ENCODE peak calls at places on chromosomes 7 and 10, in ten cellular contexts. U is iPS DF 6.9; A is AG10803; M is globus pallidus; E is GM12891; I is activated CD4-positive, CD25-positive, alpha-beta regulatory T cell; R is T-cell; K is activated CD8-positive, alpha-beta memory T cell treated with anti-CD3 and anti-CD28 coated beads for 48 hours; L is HT-29; Q is left ventricle myocardium superior. T is an unnamed sample.

GRCh38 chr7:32102432-32102851 is 32.2 kb upstream of the PDE1C start:
- DNase-seq in U (no peak), A (no peak), M (no peak), E (no peak), I (no peak), R (no peak), K (no peak), L (no peak), Q (peak), T (no peak)

GRCh38 chr10:10891437-10891836 is 126.2 kb upstream of the CELF2 start:
- DNase-seq in U (no peak), A (peak), M (no peak), E (no peak), I (no peak), R (no peak), K (no peak), L (no peak), Q (no peak), T (no peak)

GRCh38 chr7:82221152-82221674 is 222.4 kb downstream of the CACNA2D1 start:
- DNase-seq in U (no peak), A (no peak), M (no peak), E (no peak), I (no peak), R (no peak), K (no peak), L (no peak), Q (no peak), T (no peak)

GRCh38 chr7:14902589-14902963 is at the start of gene DGKB:
- DNase-seq in U (no peak), A (peak), M (peak), E (no peak), I (no peak), R (no peak), K (no peak), L (no peak), Q (peak), T (no peak)

GRCh38 chr7:1101580-1102431 is 13.9 kb downstream of the GPER1 start:
- DNase-seq in U (no peak), A (no peak), M (peak), E (no peak), I (no peak), R (no peak), K (no peak), L (no peak), Q (no peak), T (no peak)

GRCh38 chr7:132941905-132942304 is 140.0 kb downstream of the CHCHD3 start:
- DNase-seq in U (no peak), A (no peak), M (no peak), E (no peak), I (no peak), R (no peak), K (no peak), L (no peak), Q (no peak), T (no peak)

GRCh38 chr10:16816830-16817124 is 447 bp downstream of the RSU1 start:
- DNase-seq in U (no peak), A (peak), M (peak), E (no peak), I (no peak), R (no peak), K (no peak), L (no peak), Q (no peak), T (no peak)

GRCh38 chr10:87095241-87095945 is 387 bp downstream of the SHLD2 start:
- DNase-seq in U (no peak), A (peak), M (peak), E (peak), I (peak), R (peak), K (no peak), L (peak), Q (peak), T (peak)

GRCh38 chr10:28879875-28880381 is 202.6 kb downstream of the BAMBI start:
- DNase-seq in U (no peak), A (peak), M (no peak), E (no peak), I (no peak), R (no peak), K (no peak), L (no peak), Q (peak), T (no peak)

GRCh38 chr7:155568335-155568660 is 21.9 kb upstream of the CNPY1 start:
- DNase-seq in U (no peak), A (no peak), M (no peak), E (no peak), I (no peak), R (no peak), K (no peak), L (no peak), Q (no peak), T (no peak)

GRCh38 chr7:143882020-143882610 is 19.9 kb downstream of the TCAF1 start:
- DNase-seq in U (no peak), A (peak), M (peak), E (no peak), I (no peak), R (no peak), K (no peak), L (no peak), Q (peak), T (no peak)

GRCh38 chr7:85172530-85172941 is 14.3 kb downstream of the SEMA3D start:
- DNase-seq in U (no peak), A (peak), M (peak), E (no peak), I (no peak), R (no peak), K (no peak), L (no peak), Q (no peak), T (no peak)

GRCh38 chr7:26245150-26245549 is 43.6 kb downstream of the CBX3 start:
- DNase-seq in U (no peak), A (no peak), M (no peak), E (no peak), I (no peak), R (no peak), K (no peak), L (no peak), Q (no peak), T (no peak)

GRCh38 chr10:23910296-23910695 is 298.6 kb upstream of the KIAA1217 start:
- DNase-seq in U (no peak), A (no peak), M (no peak), E (no peak), I (no peak), R (no peak), K (no peak), L (no peak), Q (no peak), T (no peak)

GRCh38 chr10:89954787-89955566 is 253.6 kb downstream of the KIF20B start:
- DNase-seq in U (no peak), A (no peak), M (no peak), E (no peak), I (no peak), R (no peak), K (no peak), L (peak), Q (no peak), T (no peak)

GRCh38 chr7:115116773-115117715 is 195.2 kb downstream of the MDFIC start:
- DNase-seq in U (no peak), A (no peak), M (no peak), E (no peak), I (no peak), R (no peak), K (no peak), L (peak), Q (no peak), T (no peak)

GRCh38 chr7:68511281-68511680 is 1087.0 kb upstream of the AUTS2 start:
- DNase-seq in U (no peak), A (peak), M (peak), E (no peak), I (no peak), R (no peak), K (no peak), L (no peak), Q (no peak), T (no peak)

GRCh38 chr10:47062801-47063200 is 151.6 kb downstream of the PTPN20 start:
- DNase-seq in U (peak), A (peak), M (no peak), E (no peak), I (no peak), R (no peak), K (no peak), L (no peak), Q (no peak), T (no peak)

GRCh38 chr7:128137096-128137655 is 103.9 kb upstream of the LEP start:
- DNase-seq in U (no peak), A (peak), M (no peak), E (no peak), I (no peak), R (no peak), K (no peak), L (no peak), Q (no peak), T (no peak)

GRCh38 chr7:27238979-27239779 is 3.4 kb upstream of the EVX1 start:
- DNase-seq in U (no peak), A (no peak), M (no peak), E (no peak), I (no peak), R (no peak), K (no peak), L (no peak), Q (no peak), T (no peak)

GRCh38 chr10:61923210-61924024 is 21.9 kb downstream of the ARID5B start:
- DNase-seq in U (no peak), A (peak), M (no peak), E (no peak), I (no peak), R (no peak), K (no peak), L (no peak), Q (no peak), T (no peak)

GRCh38 chr10:114103286-114103685 is 59.6 kb downstream of the ADRB1 start:
- DNase-seq in U (no peak), A (peak), M (peak), E (no peak), I (no peak), R (no peak), K (no peak), L (peak), Q (no peak), T (no peak)

GRCh38 chr10:79979310-79979972 is 30.5 kb upstream of the SFTPD start:
- DNase-seq in U (no peak), A (no peak), M (no peak), E (no peak), I (no peak), R (no peak), K (no peak), L (no peak), Q (no peak), T (no peak)

GRCh38 chr10:120580651-120581259 is 123.7 kb downstream of the PLPP4 start:
- DNase-seq in U (no peak), A (no peak), M (peak), E (no peak), I (no peak), R (no peak), K (no peak), L (peak), Q (no peak), T (no peak)

GRCh38 chr10:132881186-132881920 is 61.0 kb downstream of the CFAP46 start:
- DNase-seq in U (no peak), A (no peak), M (no peak), E (no peak), I (no peak), R (no peak), K (no peak), L (no peak), Q (peak), T (no peak)

GRCh38 chr7:15891151-15891842 is 204.8 kb upstream of the MEOX2 start:
- DNase-seq in U (no peak), A (peak), M (no peak), E (no peak), I (no peak), R (no peak), K (no peak), L (no peak), Q (no peak), T (no peak)

GRCh38 chr7:14055813-14056212 is 66.3 kb upstream of the ETV1 start:
- DNase-seq in U (no peak), A (no peak), M (no peak), E (no peak), I (no peak), R (no peak), K (no peak), L (no peak), Q (no peak), T (no peak)

GRCh38 chr10:86645111-86645445 is 9.3 kb upstream of the OPN4 start:
- DNase-seq in U (no peak), A (no peak), M (no peak), E (no peak), I (no peak), R (no peak), K (no peak), L (no peak), Q (no peak), T (no peak)

GRCh38 chr10:133453516-133454203 is at the start of gene SCART1:
- DNase-seq in U (no peak), A (no peak), M (no peak), E (no peak), I (no peak), R (no peak), K (no peak), L (no peak), Q (no peak), T (no peak)

GRCh38 chr10:93206652-93207051 is 133.0 kb downstream of the CYP26A1 start:
- DNase-seq in U (no peak), A (no peak), M (no peak), E (no peak), I (no peak), R (no peak), K (no peak), L (peak), Q (no peak), T (no peak)

GRCh38 chr10:29370092-29370611 is 81.3 kb downstream of the LYZL1 start:
- DNase-seq in U (no peak), A (no peak), M (no peak), E (no peak), I (no peak), R (no peak), K (no peak), L (no peak), Q (no peak), T (no peak)

GRCh38 chr7:2109936-2110585 is 122.7 kb downstream of the MAD1L1 start:
- DNase-seq in U (no peak), A (peak), M (no peak), E (no peak), I (peak), R (no peak), K (no peak), L (peak), Q (no peak), T (no peak)

GRCh38 chr10:79051766-79052165 is 17.0 kb upstream of the ZMIZ1 start:
- DNase-seq in U (no peak), A (no peak), M (no peak), E (no peak), I (no peak), R (no peak), K (no peak), L (no peak), Q (no peak), T (no peak)

GRCh38 chr7:33807779-33808482 is 97.4 kb upstream of the BMPER start:
- DNase-seq in U (peak), A (peak), M (no peak), E (peak), I (no peak), R (no peak), K (no peak), L (peak), Q (no peak), T (no peak)